ENCODE peak calls at places on chromosomes 2 and 18, in ten cellular contexts. O is A549, J is tibial nerve, G is sigmoid colon, U is GM12878, N is ovary, L is transverse colon, I is stomach, A is H1, Q is SK-N-SH. S is an unnamed sample.

GRCh38 chr18:65901522-65901921 is 150.7 kb downstream of the CDH7 start:
- DNase-seq in O (no peak), J (no peak), G (no peak), U (no peak), N (no peak), L (no peak), I (no peak), A (no peak), Q (no peak), S (no peak)

GRCh38 chr2:204129591-204130270 is 193.2 kb downstream of the ICOS start:
- DNase-seq in O (no peak), J (no peak), G (no peak), U (no peak), N (no peak), L (no peak), I (no peak), A (no peak), Q (no peak), S (no peak)

GRCh38 chr18:5104246-5104645 is 92.8 kb downstream of the AKAIN1 start:
- DNase-seq in O (no peak), J (no peak), G (no peak), U (no peak), N (no peak), L (no peak), I (no peak), A (peak; percentile 44), Q (no peak), S (no peak)

GRCh38 chr2:96119981-96120720 is 3.8 kb upstream of the ADRA2B start:
- DNase-seq in O (no peak), J (no peak), G (no peak), U (no peak), N (no peak), L (no peak), I (no peak), A (no peak), Q (no peak), S (no peak)

GRCh38 chr2:235845245-235845644 is 322.9 kb downstream of the GBX2 start:
- DNase-seq in O (no peak), J (no peak), G (no peak), U (no peak), N (no peak), L (no peak), I (no peak), A (no peak), Q (no peak), S (no peak)

GRCh38 chr2:6865346-6866238 is at the start of gene CMPK2:
- DNase-seq in O (peak; percentile 50), J (peak; percentile 17), G (peak; percentile 78), U (peak; percentile 33), N (peak; percentile 74), L (peak; percentile 85), I (peak; percentile 85), A (no peak), Q (peak; percentile 95), S (peak; percentile 70)

GRCh38 chr2:238272156-238272555 is 16.3 kb downstream of the PER2 start:
- DNase-seq in O (no peak), J (no peak), G (no peak), U (no peak), N (no peak), L (no peak), I (no peak), A (no peak), Q (no peak), S (no peak)

GRCh38 chr18:48452863-48453323 is 43.7 kb upstream of the ZBTB7C start:
- DNase-seq in O (no peak), J (no peak), G (no peak), U (no peak), N (peak; percentile 42), L (no peak), I (no peak), A (no peak), Q (no peak), S (no peak)

GRCh38 chr2:65056990-65057375 is 767 bp downstream of the CEP68 start:
- DNase-seq in O (no peak), J (no peak), G (no peak), U (no peak), N (no peak), L (no peak), I (no peak), A (no peak), Q (no peak), S (no peak)
- H3K27ac ChIP-seq in O (peak overlapping the region; percentile 93), J (peak overlapping the region; percentile 79), G (peak overlapping the region; percentile 96), U (peak overlapping the region; percentile 42), N (peak overlapping the region; percentile 38), L (peak overlapping the region; percentile 96), I (peak overlapping the region; percentile 94), A (peak overlapping the region; percentile 78), Q (peak overlapping the region; percentile 45), S (peak overlapping the region; percentile 85)

GRCh38 chr2:133657591-133657990 is 89.3 kb upstream of the NCKAP5 start:
- DNase-seq in O (no peak), J (no peak), G (no peak), U (no peak), N (no peak), L (no peak), I (no peak), A (no peak), Q (no peak), S (no peak)

GRCh38 chr2:133653116-133653515 is 84.9 kb upstream of the NCKAP5 start:
- DNase-seq in O (no peak), J (no peak), G (no peak), U (no peak), N (no peak), L (no peak), I (no peak), A (no peak), Q (no peak), S (no peak)

GRCh38 chr2:133651861-133652260 is 83.6 kb upstream of the NCKAP5 start:
- DNase-seq in O (no peak), J (no peak), G (no peak), U (no peak), N (no peak), L (no peak), I (no peak), A (no peak), Q (no peak), S (no peak)

GRCh38 chr2:133655565-133656113 is 87.4 kb upstream of the NCKAP5 start:
- DNase-seq in O (no peak), J (no peak), G (no peak), U (no peak), N (no peak), L (no peak), I (no peak), A (no peak), Q (no peak), S (no peak)

DNA sequence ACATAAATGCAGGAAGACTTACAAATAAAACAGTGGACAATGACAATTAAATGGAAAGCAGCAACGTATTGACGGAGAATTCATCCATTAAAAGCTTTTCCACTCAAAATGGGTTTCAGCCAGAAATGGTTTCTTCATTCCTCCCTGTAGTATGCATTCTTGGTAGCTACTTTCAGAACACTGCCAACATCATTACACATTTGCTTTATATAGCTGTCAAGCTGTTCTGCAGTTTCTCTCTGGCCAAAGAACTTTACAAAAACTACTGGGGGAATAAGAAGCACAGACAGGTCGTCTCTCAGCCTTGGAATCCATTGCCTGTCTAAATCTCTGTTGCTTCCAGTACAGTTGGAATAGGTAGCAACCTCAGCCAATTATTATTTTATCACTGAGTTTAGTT is 84.1 kb upstream of the NCKAP5 start:
- DNase-seq in O (no peak), J (no peak), G (no peak), U (no peak), N (no peak), L (no peak), I (no peak), A (no peak), Q (no peak), S (no peak)
- TF ChIP-seq EP300 in O (no peak), J (no peak), G (no peak), U (no peak), N (no peak), L (no peak), I (no peak), A (no peak), Q (no peak), S (no peak)

GRCh38 chr2:28401948-28402550 is 9.4 kb downstream of the FOSL2 start:
- DNase-seq in O (no peak), J (no peak), G (peak; percentile 56), U (no peak), N (no peak), L (no peak), I (no peak), A (no peak), Q (no peak), S (no peak)

GRCh38 chr2:28405537-28405936 is 12.9 kb downstream of the FOSL2 start:
- DNase-seq in O (no peak), J (no peak), G (peak; percentile 28), U (no peak), N (no peak), L (no peak), I (no peak), A (no peak), Q (no peak), S (no peak)

GRCh38 chr2:28404086-28404485 is 11.4 kb downstream of the FOSL2 start:
- DNase-seq in O (no peak), J (no peak), G (peak; percentile 65), U (no peak), N (no peak), L (no peak), I (no peak), A (no peak), Q (no peak), S (no peak)

GRCh38 chr2:28401411-28401810 is 8.8 kb downstream of the FOSL2 start:
- DNase-seq in O (no peak), J (no peak), G (peak; percentile 52), U (no peak), N (no peak), L (no peak), I (no peak), A (no peak), Q (no peak), S (no peak)

DNA sequence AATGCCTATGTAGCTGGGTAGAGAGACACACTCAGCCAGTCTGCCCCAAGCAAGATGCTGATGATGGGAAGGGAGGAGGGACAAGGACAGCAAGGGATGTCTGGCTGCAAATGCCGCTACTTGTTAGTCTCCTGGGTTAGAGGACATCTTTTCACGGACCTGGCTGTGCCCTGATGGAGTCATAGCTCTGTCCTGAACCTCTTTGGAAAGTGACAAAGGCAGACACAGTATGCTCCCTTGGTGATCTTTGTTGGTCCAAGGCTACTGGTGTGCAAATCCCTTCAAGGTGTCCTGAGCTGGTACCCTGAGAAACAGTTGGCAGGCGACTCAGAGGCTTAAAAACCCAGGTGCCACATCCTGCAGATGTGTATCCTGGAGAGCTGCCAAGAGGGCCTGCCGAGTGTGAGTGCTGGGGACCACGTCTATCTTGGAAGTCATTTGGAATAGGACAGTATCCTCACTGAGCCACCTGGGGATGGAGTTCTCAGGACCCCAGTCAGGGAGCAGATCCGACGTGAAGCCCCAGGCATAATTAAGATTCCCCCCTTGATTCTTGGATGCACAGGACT is 10.8 kb downstream of the FOSL2 start:
- DNase-seq in O (no peak), J (no peak), G (peak; percentile 70), U (no peak), N (no peak), L (no peak), I (no peak), A (no peak), Q (peak; percentile 60), S (no peak)
- H3K4me1 ChIP-seq in O (peaks cover 100% of the 10 kb centered on the region), J (no peaks in the 10 kb centered on the region), G (peaks cover 91% of the 10 kb centered on the region), U (no peaks in the 10 kb centered on the region), N (peaks cover 28% of the 10 kb centered on the region), L (peaks cover 50% of the 10 kb centered on the region), I (peaks cover 95% of the 10 kb centered on the region), A (no peaks in the 10 kb centered on the region), Q (peaks cover 9% of the 10 kb centered on the region), S (peaks cover 94% of the 10 kb centered on the region)

GRCh38 chr2:105393373-105394055 is 5.3 kb downstream of the FHL2 start:
- DNase-seq in O (no peak), J (peak; percentile 50), G (no peak), U (no peak), N (peak; percentile 86), L (peak; percentile 13), I (no peak), A (no peak), Q (no peak), S (no peak)

GRCh38 chr2:105391058-105391627 is 7.7 kb downstream of the FHL2 start:
- DNase-seq in O (no peak), J (no peak), G (no peak), U (no peak), N (no peak), L (peak; percentile 7), I (no peak), A (no peak), Q (no peak), S (no peak)

GRCh38 chr2:105391763-105392662 is 6.8 kb downstream of the FHL2 start:
- DNase-seq in O (no peak), J (no peak), G (no peak), U (no peak), N (no peak), L (peak; percentile 7), I (no peak), A (no peak), Q (no peak), S (no peak)

GRCh38 chr2:105388971-105389381 is 9.9 kb downstream of the FHL2 start:
- DNase-seq in O (no peak), J (no peak), G (no peak), U (no peak), N (no peak), L (no peak), I (no peak), A (no peak), Q (no peak), S (no peak)

DNA sequence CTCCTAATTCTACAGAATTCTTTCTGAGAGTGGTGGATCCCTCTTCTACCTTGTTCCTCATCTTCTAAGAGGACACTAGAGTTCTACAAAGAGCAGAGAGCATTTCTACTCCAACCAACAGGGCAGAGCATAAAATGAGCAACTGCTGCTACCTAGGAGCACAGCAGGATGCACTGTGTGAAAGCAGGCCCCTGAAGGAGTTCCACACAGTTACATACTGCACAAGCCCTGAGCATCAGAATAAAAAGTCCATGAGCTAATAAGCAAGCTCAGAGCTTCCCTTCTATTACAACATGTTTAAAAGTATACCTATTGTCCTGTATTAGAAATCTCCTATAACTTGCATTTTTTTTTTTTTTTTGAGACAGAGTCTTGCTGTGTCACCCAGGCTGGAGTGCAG is 8.4 kb downstream of the FHL2 start:
- DNase-seq in O (no peak), J (no peak), G (no peak), U (no peak), N (no peak), L (peak; percentile 5), I (no peak), A (no peak), Q (no peak), S (no peak)
- H3K27ac ChIP-seq in O (peak overlapping the region; percentile 56), J (no peak overlapping the region), G (no peak overlapping the region), U (no peak overlapping the region), N (peak overlapping the region; percentile 6), L (peak overlapping the region; percentile 45), I (no peak overlapping the region), A (no peak overlapping the region), Q (no peak overlapping the region), S (no peak overlapping the region)